ENCODE peak calls at places on chromosome 6, in nine cellular contexts. C is A549, Q is H9, N is tibial artery, K is pancreas, F is heart left ventricle, D is astrocyte of the spinal cord, L is type B pancreatic cell, M is lower lobe of right lung. G is an unnamed sample.

GRCh38 chr6:162377735-162378134 is 349.8 kb downstream of the PRKN start:
- DNase-seq in C (no peak), Q (no peak), N (no peak), K (no peak), F (no peak), D (peak), L (no peak), M (no peak), G (no peak)

GRCh38 chr6:161215193-161215592 is 58.7 kb downstream of the AGPAT4 start:
- DNase-seq in C (no peak), Q (no peak), N (no peak), K (no peak), F (no peak), D (peak), L (no peak), M (no peak), G (no peak)

GRCh38 chr6:36068012-36068392 is 40.4 kb downstream of the MAPK14 start:
- DNase-seq in C (no peak), Q (no peak), N (no peak), K (no peak), F (no peak), D (no peak), L (no peak), M (no peak), G (no peak)

GRCh38 chr6:33599413-33599911 is 19.4 kb upstream of the BAK1 start:
- DNase-seq in C (no peak), Q (peak), N (no peak), K (no peak), F (no peak), D (no peak), L (no peak), M (no peak), G (no peak)

GRCh38 chr6:158708239-158708638 is 58.4 kb downstream of the SYTL3 start:
- DNase-seq in C (no peak), Q (peak), N (no peak), K (no peak), F (peak), D (peak), L (no peak), M (no peak), G (no peak)

GRCh38 chr6:127937102-127937501 is 36.2 kb upstream of the THEMIS start:
- DNase-seq in C (no peak), Q (no peak), N (no peak), K (no peak), F (no peak), D (peak), L (no peak), M (no peak), G (no peak)

GRCh38 chr6:146364816-146365594 is 178.6 kb upstream of the RAB32 start:
- DNase-seq in C (no peak), Q (no peak), N (no peak), K (no peak), F (no peak), D (no peak), L (no peak), M (no peak), G (no peak)

GRCh38 chr6:1686117-1687098 is 76.7 kb downstream of the FOXC1 start:
- DNase-seq in C (no peak), Q (no peak), N (peak), K (no peak), F (no peak), D (peak), L (no peak), M (peak), G (no peak)

GRCh38 chr6:137233561-137234504 is 14.6 kb upstream of the IFNGR1 start:
- DNase-seq in C (peak), Q (no peak), N (peak), K (no peak), F (no peak), D (peak), L (no peak), M (no peak), G (no peak)

GRCh38 chr6:164107297-164107995 is 692.9 kb downstream of the QKI start:
- DNase-seq in C (no peak), Q (no peak), N (no peak), K (no peak), F (no peak), D (peak), L (no peak), M (no peak), G (no peak)

GRCh38 chr6:164105705-164106104 is 691.2 kb downstream of the QKI start:
- DNase-seq in C (no peak), Q (no peak), N (no peak), K (no peak), F (no peak), D (no peak), L (no peak), M (no peak), G (no peak)

GRCh38 chr6:164108092-164108491 is 693.6 kb downstream of the QKI start:
- DNase-seq in C (no peak), Q (no peak), N (no peak), K (no peak), F (no peak), D (no peak), L (no peak), M (no peak), G (no peak)

GRCh38 chr6:164104432-164104831 is 689.9 kb downstream of the QKI start:
- DNase-seq in C (no peak), Q (no peak), N (no peak), K (no peak), F (no peak), D (no peak), L (no peak), M (no peak), G (no peak)

DNA sequence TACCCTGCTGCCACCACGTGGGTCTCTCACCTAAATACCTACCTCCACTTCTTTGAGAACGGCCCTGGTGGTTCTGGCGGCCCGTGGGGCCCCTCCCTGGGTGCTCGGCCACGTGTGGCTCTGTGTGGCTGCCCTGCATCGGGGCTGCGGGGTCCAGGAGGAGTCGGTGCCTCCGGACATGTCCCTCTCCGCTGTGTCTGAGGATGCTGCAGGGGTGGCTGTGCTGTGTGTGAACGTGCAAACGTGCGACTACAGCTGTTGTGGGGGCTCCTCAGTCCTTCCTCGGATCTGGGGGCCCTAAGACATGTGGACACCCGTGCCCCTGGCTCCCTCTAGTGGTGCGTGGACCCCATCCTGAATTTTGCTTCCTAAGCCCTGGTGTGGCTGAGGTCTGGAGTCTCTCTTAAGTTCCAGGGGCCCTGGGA is 691.8 kb downstream of the QKI start:
- DNase-seq in C (peak), Q (peak), N (no peak), K (no peak), F (no peak), D (peak), L (no peak), M (no peak), G (no peak)
- TF ChIP-seq CTCF in C (no peak), Q (peak), N (no peak), K (no peak), F (peak), D (peak), L (peak), M (peak), G (no peak)

DNA sequence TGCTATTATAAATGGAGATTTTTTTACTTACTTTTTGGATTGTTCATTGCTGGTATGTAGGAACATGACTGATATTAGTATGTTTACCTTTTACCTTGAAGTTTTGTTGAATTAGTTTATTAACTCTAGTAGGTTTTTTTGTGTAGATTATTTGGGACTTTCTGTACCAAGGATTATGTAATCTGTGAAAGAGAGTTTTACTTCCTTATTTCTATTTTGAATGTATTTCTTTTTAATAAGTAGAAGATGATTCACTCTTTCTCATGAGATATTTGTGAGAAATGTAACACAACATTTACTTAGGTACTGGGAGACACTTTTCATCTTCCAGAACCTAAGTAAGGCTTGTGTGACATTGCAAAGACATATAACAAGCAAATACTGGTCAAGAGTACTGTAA is 473.9 kb upstream of the HS3ST5 start:
- DNase-seq in C (no peak), Q (no peak), N (no peak), K (no peak), F (no peak), D (no peak), L (no peak), M (no peak), G (no peak)
- TF ChIP-seq CTCF in C (no peak), Q (no peak), N (no peak), K (no peak), F (no peak), D (no peak), L (no peak), M (no peak), G (no peak)

DNA sequence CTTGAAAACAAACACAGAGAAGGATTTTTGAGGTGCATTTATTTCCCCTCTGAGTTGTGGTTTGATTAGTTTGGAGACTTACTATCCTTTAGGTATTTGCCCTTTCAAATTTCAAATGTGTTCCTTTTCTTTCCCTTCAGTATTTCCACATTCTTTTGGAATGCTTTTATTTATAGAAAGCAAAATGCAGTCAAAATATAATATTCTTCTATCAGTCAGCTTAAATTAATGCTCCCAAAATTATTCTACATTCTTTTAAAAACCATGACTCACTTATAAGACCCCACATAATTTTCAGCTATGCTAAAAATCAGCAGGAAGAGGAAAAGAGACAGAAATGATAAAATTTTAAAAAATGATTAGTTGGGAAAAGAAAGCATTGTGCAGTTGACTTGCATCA is 180.0 kb upstream of the SMLR1 start:
- DNase-seq in C (no peak), Q (no peak), N (no peak), K (no peak), F (no peak), D (peak), L (no peak), M (no peak), G (no peak)
- TF ChIP-seq CTCF in C (no peak), Q (no peak), N (no peak), K (no peak), F (no peak), D (no peak), L (no peak), M (no peak), G (no peak)

DNA sequence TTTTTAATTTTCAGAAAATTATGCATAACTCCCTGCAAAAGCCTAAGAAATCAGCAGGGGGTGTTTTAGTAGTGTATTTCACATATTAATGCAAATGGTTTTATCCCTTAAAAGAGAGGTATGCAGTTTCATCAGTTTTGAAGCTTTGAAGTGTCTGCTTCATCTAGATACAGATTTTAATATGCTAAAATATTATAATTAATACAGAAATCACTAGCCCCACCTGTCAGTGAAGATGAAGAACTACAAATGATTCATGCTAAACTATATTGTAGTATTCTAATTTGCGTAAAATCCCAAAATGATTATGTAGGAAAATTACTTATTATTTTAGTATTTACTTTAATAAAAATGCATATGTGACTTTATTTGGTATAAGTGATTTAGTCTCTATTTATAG is 2.9 kb upstream of the TFB1M start:
- DNase-seq in C (no peak), Q (no peak), N (no peak), K (no peak), F (no peak), D (peak), L (no peak), M (no peak), G (no peak)
- TF ChIP-seq CTCF in C (no peak), Q (peak), N (no peak), K (no peak), F (no peak), D (peak), L (peak), M (peak), G (no peak)

G was measured in activated B cell treated with CpG ODN at 0.5 μM for 24 hours.